ENCODE peak calls at places on chromosome X, in six cellular contexts. One of them, this sample, is unnamed.

GRCh38 chrX:47628980-47629379 is 750 bp downstream of the CFP start:
- DNase-seq in tibial nerve: no peak
- DNase-seq in GM12878: no peak
- DNase-seq in GM12865: peak; percentile 65
- DNase-seq in Caco-2: peak; percentile 61
- DNase-seq in GM20000: no peak
- DNase-seq in this sample: no peak

GRCh38 chrX:9465380-9466114 is 689 bp downstream of the TBL1X start:
- DNase-seq in Caco-2: no peak
- DNase-seq in GM20000: peak; percentile 36
- DNase-seq in tibial nerve: no peak
- DNase-seq in GM12865: peak; percentile 22
- DNase-seq in GM12878: no peak
- DNase-seq in this sample: peak; percentile 48

GRCh38 chrX:3820170-3820569 is 106.7 kb upstream of the PRKX start:
- DNase-seq in GM12865: no peak
- DNase-seq in tibial nerve: no peak
- DNase-seq in GM12878: no peak
- DNase-seq in Caco-2: no peak
- DNase-seq in GM20000: no peak
- DNase-seq in this sample: no peak

GRCh38 chrX:100098660-100099375 is 311.3 kb downstream of the PCDH19 start:
- DNase-seq in Caco-2: no peak
- DNase-seq in GM20000: no peak
- DNase-seq in tibial nerve: no peak
- DNase-seq in GM12865: no peak
- DNase-seq in GM12878: no peak
- DNase-seq in this sample: no peak

GRCh38 chrX:10062352-10062751 is 94.4 kb upstream of the CLCN4 start:
- DNase-seq in Caco-2: no peak
- DNase-seq in GM12865: peak; percentile 34
- DNase-seq in GM12878: peak; percentile 45
- DNase-seq in GM20000: peak; percentile 29
- DNase-seq in tibial nerve: no peak
- DNase-seq in this sample: peak; percentile 28

GRCh38 chrX:104130808-104131207 is 18.5 kb downstream of the ZCCHC18 start:
- DNase-seq in Caco-2: no peak
- DNase-seq in GM12865: no peak
- DNase-seq in tibial nerve: no peak
- DNase-seq in GM12878: no peak
- DNase-seq in GM20000: no peak
- DNase-seq in this sample: no peak

GRCh38 chrX:148804579-148804978 is 304.2 kb downstream of the AFF2 start:
- DNase-seq in tibial nerve: no peak
- DNase-seq in GM12865: no peak
- DNase-seq in GM12878: no peak
- DNase-seq in GM20000: no peak
- DNase-seq in Caco-2: no peak
- DNase-seq in this sample: no peak

GRCh38 chrX:124098089-124098488 is 136.6 kb downstream of the STAG2 start:
- DNase-seq in GM20000: peak; percentile 2
- DNase-seq in GM12878: no peak
- DNase-seq in Caco-2: no peak
- DNase-seq in GM12865: peak; percentile 21
- DNase-seq in tibial nerve: no peak
- DNase-seq in this sample: no peak

GRCh38 chrX:65502618-65503017 is 32.0 kb downstream of the LAS1L start:
- DNase-seq in tibial nerve: no peak
- DNase-seq in GM12878: no peak
- DNase-seq in GM12865: no peak
- DNase-seq in GM20000: no peak
- DNase-seq in Caco-2: no peak
- DNase-seq in this sample: no peak

GRCh38 chrX:38426785-38427184 is 74.4 kb downstream of the OTC start:
- DNase-seq in GM12878: no peak
- DNase-seq in GM20000: no peak
- DNase-seq in GM12865: no peak
- DNase-seq in tibial nerve: no peak
- DNase-seq in Caco-2: no peak
- DNase-seq in this sample: no peak

GRCh38 chrX:107530141-107530540 is 80.7 kb downstream of the FRMPD3 start:
- DNase-seq in GM12865: peak; percentile 5
- DNase-seq in GM20000: no peak
- DNase-seq in GM12878: no peak
- DNase-seq in tibial nerve: no peak
- DNase-seq in Caco-2: no peak
- DNase-seq in this sample: no peak
- TF ChIP-seq CTCF in GM12865: no peak
- TF ChIP-seq CTCF in GM20000: no peak
- TF ChIP-seq CTCF in GM12878: no peak
- TF ChIP-seq CTCF in tibial nerve: no peak
- TF ChIP-seq CTCF in Caco-2: no peak
- TF ChIP-seq CTCF in this sample: no peak

GRCh38 chrX:115147220-115147619 is 42.0 kb upstream of the RBMXL3 start:
- DNase-seq in GM12878: no peak
- DNase-seq in tibial nerve: no peak
- DNase-seq in Caco-2: no peak
- DNase-seq in GM12865: peak; percentile 1
- DNase-seq in GM20000: no peak
- DNase-seq in this sample: peak; percentile 7
- TF ChIP-seq CTCF in GM12878: peak; percentile 44
- TF ChIP-seq CTCF in tibial nerve: peak; percentile 27
- TF ChIP-seq CTCF in Caco-2: peak; percentile 13
- TF ChIP-seq CTCF in GM12865: no peak
- TF ChIP-seq CTCF in GM20000: no peak
- TF ChIP-seq CTCF in this sample: peak; percentile 34

GRCh38 chrX:50081282-50081955 is 119.4 kb downstream of the AKAP4 start:
- DNase-seq in GM20000: no peak
- DNase-seq in Caco-2: peak; percentile 53
- DNase-seq in GM12878: no peak
- DNase-seq in GM12865: peak; percentile 29
- DNase-seq in tibial nerve: no peak
- DNase-seq in this sample: no peak
- TF ChIP-seq CTCF in GM20000: no peak
- TF ChIP-seq CTCF in Caco-2: peak; percentile 60
- TF ChIP-seq CTCF in GM12878: peak; percentile 35
- TF ChIP-seq CTCF in GM12865: peak; percentile 22
- TF ChIP-seq CTCF in tibial nerve: peak; percentile 11
- TF ChIP-seq CTCF in this sample: peak; percentile 66

GRCh38 chrX:110853610-110854009 is 58.0 kb upstream of the CHRDL1 start:
- DNase-seq in Caco-2: no peak
- DNase-seq in GM12865: peak; percentile 2
- DNase-seq in GM20000: no peak
- DNase-seq in tibial nerve: peak; percentile 23
- DNase-seq in GM12878: no peak
- DNase-seq in this sample: no peak
- TF ChIP-seq CTCF in Caco-2: no peak
- TF ChIP-seq CTCF in GM12865: no peak
- TF ChIP-seq CTCF in GM20000: no peak
- TF ChIP-seq CTCF in tibial nerve: peak; percentile 27
- TF ChIP-seq CTCF in GM12878: no peak
- TF ChIP-seq CTCF in this sample: no peak

GRCh38 chrX:153723351-153724251 is 586 bp downstream of the BCAP31 start:
- DNase-seq in GM12878: no peak
- DNase-seq in GM20000: peak; percentile 74
- DNase-seq in tibial nerve: no peak
- DNase-seq in Caco-2: peak; percentile 49
- DNase-seq in GM12865: peak; percentile 67
- DNase-seq in this sample: peak; percentile 74
- TF ChIP-seq CTCF in GM12878: peak; percentile 42
- TF ChIP-seq CTCF in GM20000: peak; percentile 22
- TF ChIP-seq CTCF in tibial nerve: no peak
- TF ChIP-seq CTCF in Caco-2: peak; percentile 53
- TF ChIP-seq CTCF in GM12865: peak; percentile 49
- TF ChIP-seq CTCF in this sample: peak; percentile 62

GRCh38 chrX:48942895-48943294 is 14.5 kb downstream of the OTUD5 start:
- DNase-seq in tibial nerve: no peak
- DNase-seq in GM12865: no peak
- DNase-seq in GM20000: no peak
- DNase-seq in Caco-2: no peak
- DNase-seq in GM12878: no peak
- DNase-seq in this sample: no peak

GRCh38 chrX:48948589-48948988 is 8.8 kb downstream of the OTUD5 start:
- DNase-seq in GM12865: no peak
- DNase-seq in Caco-2: no peak
- DNase-seq in tibial nerve: no peak
- DNase-seq in GM12878: no peak
- DNase-seq in GM20000: no peak
- DNase-seq in this sample: no peak

GRCh38 chrX:48940404-48940955 is 16.9 kb downstream of the OTUD5 start:
- DNase-seq in GM12865: peak; percentile 54
- DNase-seq in tibial nerve: no peak
- DNase-seq in Caco-2: no peak
- DNase-seq in GM12878: no peak
- DNase-seq in GM20000: no peak
- DNase-seq in this sample: no peak

GRCh38 chrX:48945517-48946348 is 11.7 kb downstream of the OTUD5 start:
- DNase-seq in GM20000: peak; percentile 48
- DNase-seq in GM12865: peak; percentile 64
- DNase-seq in GM12878: no peak
- DNase-seq in Caco-2: peak; percentile 42
- DNase-seq in tibial nerve: no peak
- DNase-seq in this sample: peak; percentile 64
- TF ChIP-seq CTCF in GM20000: peak; percentile 80
- TF ChIP-seq CTCF in GM12865: peak; percentile 72
- TF ChIP-seq CTCF in GM12878: peak; percentile 88
- TF ChIP-seq CTCF in Caco-2: peak; percentile 88
- TF ChIP-seq CTCF in tibial nerve: peak; percentile 56
- TF ChIP-seq CTCF in this sample: peak; percentile 92